ENCODE peak calls at places on chromosome 13, in four cellular contexts. F is body of pancreas, Z is left lung, V is tibial artery. I is an unnamed sample. For H3K4me1, the result is how much of the 10 kb centered on the place peaks cover.

GRCh38 chr13:28204690-28205443 is 66.5 kb downstream of the PAN3 start:
- DNase-seq in F (no peak), Z (no peak), V (no peak), I (no peak)

GRCh38 chr13:51583875-51584730 is at the start of gene WDFY2:
- DNase-seq in Z (peak), F (peak), V (peak), I (peak)

GRCh38 chr13:27792393-27793218 is at the start of gene GSX1:
- DNase-seq in V (peak), F (peak), Z (peak), I (peak)

GRCh38 chr13:19596960-19597361 is 35.6 kb upstream of the TPTE2 start:
- DNase-seq in F (no peak), Z (no peak), V (no peak), I (no peak)

GRCh38 chr13:71056581-71056980 is 810.4 kb downstream of the DACH1 start:
- DNase-seq in F (no peak), V (no peak), Z (no peak), I (no peak)

GRCh38 chr13:62931901-62932883 is 1516.5 kb upstream of the PCDH20 start:
- DNase-seq in V (no peak), Z (no peak), F (no peak), I (no peak)

GRCh38 chr13:95643471-95643813 is 1.1 kb downstream of the DZIP1 start:
- DNase-seq in V (no peak), F (no peak), Z (no peak), I (no peak)

GRCh38 chr13:24208314-24208713 is 47.8 kb downstream of the SPATA13 start:
- DNase-seq in Z (no peak), F (peak), V (peak), I (no peak)

GRCh38 chr13:110759710-110760109 is 46.2 kb downstream of the ING1 start:
- DNase-seq in F (no peak), Z (no peak), V (no peak), I (no peak)

GRCh38 chr13:106534844-106535551 is 464 bp downstream of the EFNB2 start:
- DNase-seq in F (peak), V (peak), Z (no peak), I (no peak)

GRCh38 chr13:48595330-48596127 is 58.2 kb upstream of the CYSLTR2 start:
- DNase-seq in F (peak), Z (peak), V (peak), I (no peak)
- H3K4me1 ChIP-seq in F (under half), Z (under half), V (under half), I (under half)

DNA sequence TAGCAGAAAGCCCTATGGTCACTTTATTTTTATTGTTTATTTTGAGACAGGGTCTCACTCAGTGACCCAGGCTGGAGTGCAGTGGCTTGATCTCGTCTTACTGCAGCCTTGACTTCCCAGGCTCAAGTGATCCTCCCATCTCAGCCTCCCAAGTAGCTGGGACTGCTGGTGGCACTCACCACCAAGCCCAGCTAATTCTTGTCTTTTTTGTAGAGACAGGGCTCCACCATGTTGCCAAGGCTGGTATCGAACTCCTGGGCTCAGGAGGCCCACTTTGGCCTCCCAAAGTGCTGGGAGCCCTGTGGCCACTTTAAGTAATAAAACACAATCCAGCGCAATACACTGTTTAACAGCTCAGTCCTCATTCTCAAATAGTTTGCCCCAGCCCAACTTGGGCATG is 69.3 kb downstream of the NUFIP1 start:
- DNase-seq in Z (no peak), F (no peak), V (no peak), I (no peak)
- H3K27ac ChIP-seq in Z (peak), F (no peak), V (peak), I (peak)

DNA sequence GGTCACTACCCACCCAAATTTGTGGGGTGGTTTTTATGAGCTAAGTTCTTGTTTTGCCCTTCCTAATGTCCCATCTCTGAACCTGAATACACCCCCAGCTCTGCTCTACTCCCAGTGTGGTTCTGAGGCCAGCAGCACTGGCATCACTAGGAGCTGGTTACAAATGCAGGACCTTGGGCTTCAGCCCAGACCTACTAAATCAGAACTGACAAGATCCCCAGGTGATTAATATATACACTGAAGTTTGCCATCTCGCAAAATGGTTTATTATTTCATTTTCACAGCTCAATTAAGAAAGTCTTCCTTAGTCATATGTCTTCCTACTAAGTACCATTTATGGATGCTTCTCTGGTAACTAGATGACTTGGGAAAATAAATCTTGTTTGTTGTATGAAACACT is 67.8 kb downstream of the FOXO1 start:
- DNase-seq in V (no peak), F (peak), Z (no peak), I (no peak)
- H3K4me1 ChIP-seq in V (under half), F (half or more), Z (under half), I (under half)

DNA sequence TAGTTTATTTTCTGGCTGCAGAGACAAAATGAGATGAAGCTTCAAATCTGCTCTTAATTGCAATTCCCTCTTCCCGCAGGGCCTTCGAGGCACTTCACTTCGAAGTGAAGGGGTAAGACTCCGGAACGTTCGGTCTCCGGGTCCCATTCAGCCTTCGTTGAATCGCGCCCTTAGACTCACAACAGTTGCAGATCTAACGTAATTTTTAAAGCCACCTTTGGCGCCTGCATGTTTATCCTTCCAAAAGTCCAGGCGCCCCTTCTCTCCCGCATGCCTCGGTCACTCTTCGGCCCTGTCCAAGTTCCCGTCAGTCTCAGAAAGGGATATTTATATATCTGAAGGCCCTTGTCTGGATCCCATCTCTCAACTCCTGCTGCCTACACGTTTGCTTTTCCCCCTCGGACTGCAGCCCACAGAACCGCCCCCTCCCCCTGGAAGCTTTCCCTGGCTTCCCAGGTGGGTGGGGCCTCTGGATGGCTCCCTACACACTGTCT is 912 bp upstream of the KCTD12 start:
- DNase-seq in Z (no peak), V (no peak), F (no peak), I (no peak)
- H3K27ac ChIP-seq in Z (peak), V (peak), F (no peak), I (peak)